ENCODE peak calls at places on chromosomes 3 and 15, in four cellular contexts. M is GM23248, B is spleen, J is fibroblast of villous mesenchyme. R is an unnamed sample.

GRCh38 chr15:80055933-80056332 is 3.5 kb upstream of the ZFAND6 start:
- DNase-seq in M (no peak), B (no peak), J (no peak), R (no peak)

GRCh38 chr3:121661376-121661775 is 673 bp upstream of the HCLS1 start:
- DNase-seq in M (no peak), B (no peak), J (no peak), R (no peak)

GRCh38 chr3:55483196-55484095 is 3.7 kb downstream of the WNT5A start:
- DNase-seq in M (no peak), B (no peak), J (peak), R (no peak)

GRCh38 chr3:45442679-45443214 is 54.4 kb downstream of the LARS2 start:
- DNase-seq in M (no peak), B (no peak), J (no peak), R (no peak)

GRCh38 chr15:59333401-59334062 is 39.1 kb downstream of the MYO1E start:
- DNase-seq in M (no peak), B (no peak), J (no peak), R (no peak)

GRCh38 chr3:176714034-176714433 is 483.2 kb downstream of the TBL1XR1 start:
- DNase-seq in M (no peak), B (no peak), J (no peak), R (no peak)

GRCh38 chr15:79878078-79878705 is 18.6 kb downstream of the MTHFS start:
- DNase-seq in M (no peak), B (no peak), J (no peak), R (peak)

GRCh38 chr15:65060641-65061397 is 7.0 kb downstream of the RASL12 start:
- DNase-seq in M (no peak), B (peak), J (no peak), R (no peak)

GRCh38 chr15:79004336-79004735 is 59.5 kb upstream of the CTSH start:
- DNase-seq in M (peak), B (no peak), J (peak), R (peak)

GRCh38 chr15:59473226-59473625 is 35.2 kb downstream of the FAM81A start:
- DNase-seq in M (no peak), B (no peak), J (no peak), R (peak)

GRCh38 chr3:29697989-29698388 is 417.1 kb downstream of the RBMS3 start:
- DNase-seq in M (peak), B (no peak), J (no peak), R (no peak)

GRCh38 chr3:32919920-32920319 is 31.5 kb upstream of the CCR4 start:
- DNase-seq in M (no peak), B (no peak), J (no peak), R (no peak)

GRCh38 chr15:43517354-43518072 is at the start of gene MAP1A:
- DNase-seq in M (peak), B (no peak), J (peak), R (peak)

DNA sequence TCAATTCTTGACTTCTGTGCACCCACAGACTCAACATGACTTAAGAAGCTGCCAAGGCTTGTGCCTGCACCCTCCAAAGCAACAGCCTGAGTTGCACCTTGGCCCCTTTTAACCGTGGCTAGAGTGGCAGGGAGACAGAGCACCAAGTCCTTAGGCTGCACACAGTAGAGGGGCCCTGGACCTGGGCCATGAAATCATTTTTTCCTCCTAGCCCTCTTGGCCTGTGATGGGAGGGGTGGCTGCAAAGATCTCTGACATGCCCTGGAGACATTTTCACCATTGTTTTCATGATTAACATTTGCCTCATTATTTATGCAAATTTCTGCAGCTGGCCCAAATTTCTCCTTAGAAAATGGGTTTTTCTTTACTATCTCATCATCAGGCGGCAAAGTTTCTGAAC is 836.8 kb downstream of the ZPLD1 start:
- DNase-seq in M (no peak), B (no peak), J (no peak), R (no peak)
- H3K4me3 ChIP-seq in M (no peak), B (no peak), J (no peak), R (no peak)

GRCh38 chr3:173586176-173586575 is 188.6 kb downstream of the NLGN1 start:
- DNase-seq in M (peak), B (no peak), J (no peak), R (no peak)
- H3K4me3 ChIP-seq in M (peak), B (no peak), J (no peak), R (no peak)

GRCh38 chr3:14521611-14522010 is 18.5 kb downstream of the GRIP2 start:
- DNase-seq in M (no peak), B (peak), J (no peak), R (no peak)
- H3K4me3 ChIP-seq in M (no peak), B (no peak), J (no peak), R (no peak)

GRCh38 chr3:182970811-182971418 is 9.4 kb downstream of the DCUN1D1 start:
- DNase-seq in M (no peak), B (no peak), J (no peak), R (no peak)

GRCh38 chr3:182969853-182970252 is 10.5 kb downstream of the DCUN1D1 start:
- DNase-seq in M (no peak), B (no peak), J (no peak), R (no peak)

GRCh38 chr3:182972387-182972786 is 8.0 kb downstream of the DCUN1D1 start:
- DNase-seq in M (no peak), B (no peak), J (no peak), R (no peak)

GRCh38 chr3:182971637-182972036 is 8.7 kb downstream of the DCUN1D1 start:
- DNase-seq in M (no peak), B (no peak), J (peak), R (no peak)

DNA sequence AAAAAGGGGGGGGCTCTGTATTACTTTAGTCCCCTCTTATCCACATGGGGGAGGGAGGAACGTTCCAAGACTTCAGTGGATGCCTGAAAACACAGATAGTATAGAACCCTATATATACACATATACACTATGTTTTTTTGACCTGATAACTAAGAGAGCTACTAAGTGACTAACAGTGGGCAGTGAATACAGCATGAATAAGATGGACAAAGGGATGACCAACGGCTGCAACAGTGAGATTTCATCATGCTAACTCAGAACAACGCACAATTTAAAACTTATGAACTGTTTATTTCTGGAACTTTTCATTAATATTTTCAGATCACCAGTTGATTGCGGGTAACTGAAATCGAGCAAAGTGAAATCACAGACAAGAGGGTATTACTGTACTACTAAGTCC is 7.3 kb downstream of the DCUN1D1 start:
- DNase-seq in M (no peak), B (no peak), J (no peak), R (no peak)
- H3K4me3 ChIP-seq in M (no peak), B (no peak), J (no peak), R (no peak)

GRCh38 chr3:84042717-84043116 is 916.1 kb upstream of the CADM2 start:
- DNase-seq in M (no peak), B (no peak), J (no peak), R (no peak)
- H3K4me3 ChIP-seq in M (no peak), B (no peak), J (no peak), R (no peak)

GRCh38 chr3:189309400-189309975 is 137.7 kb downstream of the TPRG1 start:
- DNase-seq in M (no peak), B (no peak), J (peak), R (no peak)
- H3K4me3 ChIP-seq in M (no peak), B (no peak), J (no peak), R (no peak)

GRCh38 chr3:169575381-169575780 is 88.1 kb downstream of the MECOM start:
- DNase-seq in M (peak), B (no peak), J (peak), R (peak)
- H3K4me3 ChIP-seq in M (peak), B (no peak), J (no peak), R (no peak)

GRCh38 chr3:133441867-133442270 is 42.0 kb downstream of the BFSP2 start:
- DNase-seq in M (no peak), B (no peak), J (peak), R (no peak)
- H3K4me3 ChIP-seq in M (no peak), B (peak), J (peak), R (no peak)

R was measured in fibroblast of pulmonary artery.